ENCODE peak calls at places on chromosome 4, in eight cellular contexts. One of them, this sample, is unnamed.

GRCh38 chr4:37928896-37929537 is 31.2 kb upstream of the PTTG2 start:
- DNase-seq in GM06990: no peak
- DNase-seq in mammary epithelial cell: no peak
- DNase-seq in NB4: peak
- DNase-seq in A549: no peak
- DNase-seq in cardiac muscle cell: no peak
- DNase-seq in lung: no peak
- DNase-seq in mesenchymal stem cell: no peak
- DNase-seq in this sample: no peak

GRCh38 chr4:55510685-55511084 is 36.0 kb downstream of the CLOCK start:
- DNase-seq in GM06990: no peak
- DNase-seq in mammary epithelial cell: no peak
- DNase-seq in NB4: no peak
- DNase-seq in A549: no peak
- DNase-seq in cardiac muscle cell: no peak
- DNase-seq in lung: no peak
- DNase-seq in mesenchymal stem cell: no peak
- DNase-seq in this sample: no peak

GRCh38 chr4:184815046-184815877 is 10.5 kb downstream of the ACSL1 start:
- DNase-seq in GM06990: peak
- DNase-seq in mammary epithelial cell: peak
- DNase-seq in NB4: peak
- DNase-seq in A549: peak
- DNase-seq in cardiac muscle cell: peak
- DNase-seq in lung: peak
- DNase-seq in mesenchymal stem cell: peak
- DNase-seq in this sample: peak

GRCh38 chr4:89899854-89900253 is 5.2 kb downstream of the MMRN1 start:
- DNase-seq in GM06990: no peak
- DNase-seq in mammary epithelial cell: no peak
- DNase-seq in NB4: no peak
- DNase-seq in A549: no peak
- DNase-seq in cardiac muscle cell: no peak
- DNase-seq in lung: no peak
- DNase-seq in mesenchymal stem cell: no peak
- DNase-seq in this sample: no peak

GRCh38 chr4:29046716-29047115 is 1673.5 kb upstream of the PCDH7 start:
- DNase-seq in GM06990: no peak
- DNase-seq in mammary epithelial cell: no peak
- DNase-seq in NB4: no peak
- DNase-seq in A549: no peak
- DNase-seq in cardiac muscle cell: no peak
- DNase-seq in lung: no peak
- DNase-seq in mesenchymal stem cell: peak
- DNase-seq in this sample: no peak

GRCh38 chr4:185782523-185782922 is 29.5 kb downstream of the SORBS2 start:
- DNase-seq in GM06990: no peak
- DNase-seq in mammary epithelial cell: peak
- DNase-seq in NB4: no peak
- DNase-seq in A549: peak
- DNase-seq in cardiac muscle cell: no peak
- DNase-seq in lung: no peak
- DNase-seq in mesenchymal stem cell: peak
- DNase-seq in this sample: no peak

GRCh38 chr4:142645478-142646108 is 200.5 kb downstream of the INPP4B start:
- DNase-seq in GM06990: peak
- DNase-seq in mammary epithelial cell: no peak
- DNase-seq in NB4: peak
- DNase-seq in A549: no peak
- DNase-seq in cardiac muscle cell: peak
- DNase-seq in lung: no peak
- DNase-seq in mesenchymal stem cell: no peak
- DNase-seq in this sample: no peak

GRCh38 chr4:152591361-152591760 is 55.5 kb upstream of the FBXW7 start:
- DNase-seq in GM06990: peak
- DNase-seq in mammary epithelial cell: peak
- DNase-seq in NB4: no peak
- DNase-seq in A549: no peak
- DNase-seq in cardiac muscle cell: peak
- DNase-seq in lung: peak
- DNase-seq in mesenchymal stem cell: peak
- DNase-seq in this sample: peak

GRCh38 chr4:104451573-104451972 is 43.1 kb downstream of the CXXC4 start:
- DNase-seq in GM06990: no peak
- DNase-seq in mammary epithelial cell: peak
- DNase-seq in NB4: peak
- DNase-seq in A549: no peak
- DNase-seq in cardiac muscle cell: peak
- DNase-seq in lung: no peak
- DNase-seq in mesenchymal stem cell: peak
- DNase-seq in this sample: no peak

GRCh38 chr4:158936238-158936637 is 166.6 kb upstream of the RAPGEF2 start:
- DNase-seq in GM06990: no peak
- DNase-seq in mammary epithelial cell: no peak
- DNase-seq in NB4: peak
- DNase-seq in A549: no peak
- DNase-seq in cardiac muscle cell: no peak
- DNase-seq in lung: no peak
- DNase-seq in mesenchymal stem cell: peak
- DNase-seq in this sample: no peak

GRCh38 chr4:7074423-7074822 is 6.6 kb upstream of the GRPEL1 start:
- DNase-seq in GM06990: no peak
- DNase-seq in mammary epithelial cell: peak
- DNase-seq in NB4: no peak
- DNase-seq in A549: no peak
- DNase-seq in cardiac muscle cell: no peak
- DNase-seq in lung: no peak
- DNase-seq in mesenchymal stem cell: no peak
- DNase-seq in this sample: no peak

GRCh38 chr4:6348408-6348807 is 78.8 kb downstream of the WFS1 start:
- DNase-seq in GM06990: no peak
- DNase-seq in mammary epithelial cell: no peak
- DNase-seq in NB4: no peak
- DNase-seq in A549: no peak
- DNase-seq in cardiac muscle cell: no peak
- DNase-seq in lung: no peak
- DNase-seq in mesenchymal stem cell: no peak
- DNase-seq in this sample: no peak

GRCh38 chr4:86594559-86595425 is 677 bp downstream of the PTPN13 start:
- DNase-seq in GM06990: peak
- DNase-seq in mammary epithelial cell: peak
- DNase-seq in NB4: peak
- DNase-seq in A549: peak
- DNase-seq in cardiac muscle cell: peak
- DNase-seq in lung: peak
- DNase-seq in mesenchymal stem cell: peak
- DNase-seq in this sample: peak

GRCh38 chr4:86595426-86595805 is 1.3 kb downstream of the PTPN13 start:
- DNase-seq in GM06990: no peak
- DNase-seq in mammary epithelial cell: peak
- DNase-seq in NB4: peak
- DNase-seq in A549: no peak
- DNase-seq in cardiac muscle cell: peak
- DNase-seq in lung: no peak
- DNase-seq in mesenchymal stem cell: peak
- DNase-seq in this sample: peak

GRCh38 chr4:86593726-86594558 is at the start of gene PTPN13:
- DNase-seq in GM06990: peak
- DNase-seq in mammary epithelial cell: peak
- DNase-seq in NB4: peak
- DNase-seq in A549: peak
- DNase-seq in cardiac muscle cell: peak
- DNase-seq in lung: peak
- DNase-seq in mesenchymal stem cell: peak
- DNase-seq in this sample: peak

GRCh38 chr4:86596802-86597201 is 2.7 kb downstream of the PTPN13 start:
- DNase-seq in GM06990: no peak
- DNase-seq in mammary epithelial cell: peak
- DNase-seq in NB4: peak
- DNase-seq in A549: no peak
- DNase-seq in cardiac muscle cell: no peak
- DNase-seq in lung: no peak
- DNase-seq in mesenchymal stem cell: no peak
- DNase-seq in this sample: peak

DNA sequence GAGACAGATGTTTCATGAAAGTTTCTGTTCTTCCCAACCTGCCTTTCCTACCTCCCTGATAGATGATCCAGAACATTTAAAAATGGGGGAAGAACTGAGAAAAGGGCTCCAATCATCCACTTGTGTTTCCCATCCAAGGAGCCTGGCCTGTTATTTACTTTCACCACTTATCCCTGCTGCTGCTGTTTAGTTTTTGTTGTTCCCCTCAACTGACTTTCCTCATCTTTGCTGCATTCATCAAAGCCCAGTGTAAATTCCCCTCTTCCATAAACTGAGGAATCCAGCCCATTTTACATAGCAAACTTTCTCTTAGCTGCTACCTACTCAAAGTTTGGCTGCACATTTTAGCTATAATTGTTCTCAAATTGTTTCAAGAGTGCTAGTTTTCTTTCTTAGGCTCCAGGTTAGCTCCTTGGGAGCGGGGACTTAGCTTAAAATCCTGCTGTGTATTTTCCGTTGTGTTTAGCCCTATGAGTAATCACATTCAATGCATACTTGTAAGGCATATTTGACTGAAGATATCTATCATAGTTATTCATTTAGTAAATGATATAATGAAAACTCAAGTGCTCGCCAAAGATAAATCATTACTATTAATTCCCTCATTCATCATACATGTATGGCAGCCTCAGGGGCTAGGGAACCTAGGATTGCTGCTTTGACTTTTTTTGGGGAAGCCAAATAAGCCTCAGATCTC is 1.4 kb upstream of the PTPN13 start:
- DNase-seq in GM06990: no peak
- DNase-seq in mammary epithelial cell: peak
- DNase-seq in NB4: no peak
- DNase-seq in A549: peak
- DNase-seq in cardiac muscle cell: no peak
- DNase-seq in lung: no peak
- DNase-seq in mesenchymal stem cell: peak
- DNase-seq in this sample: peak
- H3K4me3 ChIP-seq in GM06990: no peak
- H3K4me3 ChIP-seq in mammary epithelial cell: peak
- H3K4me3 ChIP-seq in NB4: peak
- H3K4me3 ChIP-seq in A549: peak
- H3K4me3 ChIP-seq in cardiac muscle cell: peak
- H3K4me3 ChIP-seq in lung: no peak
- H3K4me3 ChIP-seq in mesenchymal stem cell: no peak
- H3K4me3 ChIP-seq in this sample: peak

DNA sequence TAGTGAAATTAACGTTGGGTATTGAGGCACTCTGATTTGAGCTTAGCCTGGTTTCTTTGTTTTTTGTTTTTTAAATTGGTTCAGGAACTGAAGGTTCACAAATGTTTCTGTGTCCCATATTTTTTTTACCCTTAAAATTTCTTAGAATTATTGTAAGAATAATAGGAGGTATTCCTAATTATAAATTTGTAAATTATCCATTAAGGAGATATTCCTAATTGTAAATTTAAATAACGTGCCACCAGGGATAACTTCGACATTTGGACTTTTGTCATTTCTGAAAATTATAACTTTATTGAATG is 1.2 kb downstream of the WWC2 start:
- DNase-seq in GM06990: no peak
- DNase-seq in mammary epithelial cell: no peak
- DNase-seq in NB4: no peak
- DNase-seq in A549: no peak
- DNase-seq in cardiac muscle cell: no peak
- DNase-seq in lung: no peak
- DNase-seq in mesenchymal stem cell: no peak
- DNase-seq in this sample: no peak
- H3K4me3 ChIP-seq in GM06990: no peak
- H3K4me3 ChIP-seq in mammary epithelial cell: peak
- H3K4me3 ChIP-seq in NB4: peak
- H3K4me3 ChIP-seq in A549: peak
- H3K4me3 ChIP-seq in cardiac muscle cell: peak
- H3K4me3 ChIP-seq in lung: peak
- H3K4me3 ChIP-seq in mesenchymal stem cell: no peak
- H3K4me3 ChIP-seq in this sample: peak

GRCh38 chr4:8270912-8271815 is 1.6 kb downstream of the HTRA3 start:
- DNase-seq in GM06990: no peak
- DNase-seq in mammary epithelial cell: no peak
- DNase-seq in NB4: peak
- DNase-seq in A549: no peak
- DNase-seq in cardiac muscle cell: no peak
- DNase-seq in lung: no peak
- DNase-seq in mesenchymal stem cell: peak
- DNase-seq in this sample: no peak
- H3K4me3 ChIP-seq in GM06990: no peak
- H3K4me3 ChIP-seq in mammary epithelial cell: no peak
- H3K4me3 ChIP-seq in NB4: peak
- H3K4me3 ChIP-seq in A549: no peak
- H3K4me3 ChIP-seq in cardiac muscle cell: no peak
- H3K4me3 ChIP-seq in lung: no peak
- H3K4me3 ChIP-seq in mesenchymal stem cell: no peak
- H3K4me3 ChIP-seq in this sample: peak

DNA sequence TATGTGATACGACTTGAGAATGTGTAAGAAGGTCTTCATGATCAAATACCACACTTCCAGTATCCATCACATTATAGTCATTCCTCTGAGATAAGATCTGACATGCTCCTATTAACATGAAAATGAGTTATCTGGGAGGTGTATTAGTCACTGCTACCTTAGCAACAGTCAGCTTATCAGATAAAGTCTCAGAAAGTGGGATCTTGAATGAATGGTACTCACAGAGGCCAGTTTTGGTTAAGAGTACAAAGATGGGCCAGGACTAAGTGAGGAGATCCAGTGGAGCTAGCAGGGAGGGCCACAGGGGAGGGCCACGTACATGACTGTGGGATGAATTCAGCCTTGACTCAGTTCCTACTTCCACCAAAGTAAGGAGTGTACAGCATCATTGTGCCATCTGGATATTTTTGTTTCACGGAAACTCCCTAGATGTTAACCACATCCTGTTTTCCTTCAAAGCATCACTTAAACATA is 116.8 kb downstream of the SPCS3 start:
- DNase-seq in GM06990: peak
- DNase-seq in mammary epithelial cell: peak
- DNase-seq in NB4: no peak
- DNase-seq in A549: peak
- DNase-seq in cardiac muscle cell: no peak
- DNase-seq in lung: no peak
- DNase-seq in mesenchymal stem cell: peak
- DNase-seq in this sample: peak
- H3K4me3 ChIP-seq in GM06990: no peak
- H3K4me3 ChIP-seq in mammary epithelial cell: no peak
- H3K4me3 ChIP-seq in NB4: no peak
- H3K4me3 ChIP-seq in A549: no peak
- H3K4me3 ChIP-seq in cardiac muscle cell: no peak
- H3K4me3 ChIP-seq in lung: no peak
- H3K4me3 ChIP-seq in mesenchymal stem cell: no peak
- H3K4me3 ChIP-seq in this sample: no peak

DNA sequence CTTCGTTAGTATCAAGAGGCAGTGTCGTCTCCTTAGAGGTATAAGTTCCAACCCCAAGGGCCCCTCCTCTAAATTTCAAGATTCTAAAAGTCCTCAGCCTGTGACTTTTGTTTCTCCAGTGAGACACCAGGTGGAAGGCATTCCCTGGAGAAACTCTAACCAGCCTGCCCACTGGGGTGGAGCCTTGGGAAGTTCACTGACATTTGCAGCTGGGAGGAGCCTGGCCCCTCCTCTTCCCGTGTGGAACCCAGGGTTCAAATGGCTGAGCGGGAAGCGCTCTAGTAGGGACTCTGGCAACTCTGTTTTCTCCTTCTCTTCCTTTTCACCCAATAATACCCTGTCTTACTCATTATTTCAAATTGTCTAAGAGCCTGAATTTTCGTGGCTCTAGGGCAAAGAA is 325.0 kb downstream of the TLL1 start:
- DNase-seq in GM06990: no peak
- DNase-seq in mammary epithelial cell: no peak
- DNase-seq in NB4: no peak
- DNase-seq in A549: no peak
- DNase-seq in cardiac muscle cell: no peak
- DNase-seq in lung: no peak
- DNase-seq in mesenchymal stem cell: no peak
- DNase-seq in this sample: no peak
- H3K4me3 ChIP-seq in GM06990: no peak
- H3K4me3 ChIP-seq in mammary epithelial cell: no peak
- H3K4me3 ChIP-seq in NB4: no peak
- H3K4me3 ChIP-seq in A549: no peak
- H3K4me3 ChIP-seq in cardiac muscle cell: no peak
- H3K4me3 ChIP-seq in lung: no peak
- H3K4me3 ChIP-seq in mesenchymal stem cell: no peak
- H3K4me3 ChIP-seq in this sample: no peak